ENCODE peak calls at places on chromosomes 4 and X, in four cellular contexts. X is lower lobe of right lung, F is choroid plexus epithelial cell, G is heart left ventricle. Z is an unnamed sample.

GRCh38 chr4:113024373-113024772 is 25.1 kb upstream of the ANK2 start:
- DNase-seq in F (no peak), X (no peak), G (no peak), Z (no peak)

GRCh38 chrX:4690516-4690915 is 977.1 kb upstream of the PRKX start:
- DNase-seq in X (no peak), G (no peak), F (no peak), Z (no peak)

GRCh38 chr4:102390438-102390837 is 45.2 kb upstream of the SLC39A8 start:
- DNase-seq in F (peak), X (no peak), G (no peak), Z (peak)

GRCh38 chr4:80112236-80112635 is 39.2 kb upstream of the ANTXR2 start:
- DNase-seq in F (peak), X (no peak), G (peak), Z (no peak)

GRCh38 chr4:188854451-188854850 is 715.2 kb downstream of the TRIML1 start:
- DNase-seq in F (no peak), G (no peak), X (no peak), Z (no peak)

GRCh38 chr4:56307423-56307822 is 79.9 kb downstream of the AASDH start:
- DNase-seq in F (no peak), X (no peak), G (no peak), Z (no peak)

GRCh38 chr4:40446785-40447184 is 111.7 kb downstream of the CHRNA9 start:
- DNase-seq in X (no peak), F (no peak), G (no peak), Z (no peak)

GRCh38 chrX:23634181-23634580 is 33.1 kb upstream of the PRDX4 start:
- DNase-seq in F (peak), X (no peak), G (no peak), Z (no peak)

GRCh38 chrX:120136128-120136527 is 20.4 kb upstream of the RHOXF1 start:
- DNase-seq in G (no peak), X (no peak), F (no peak), Z (no peak)

GRCh38 chr4:152988721-152989553 is 52.8 kb downstream of the FHDC1 start:
- DNase-seq in F (no peak), X (no peak), G (no peak), Z (no peak)

GRCh38 chr4:128946929-128947328 is 137.4 kb downstream of the JADE1 start:
- DNase-seq in X (no peak), G (no peak), F (no peak), Z (no peak)

GRCh38 chr4:60313616-60314015 is 886.5 kb upstream of the ADGRL3 start:
- DNase-seq in X (no peak), G (no peak), F (peak), Z (no peak)

GRCh38 chrX:130716822-130717405 is 186.1 kb downstream of the ENOX2 start:
- DNase-seq in G (no peak), F (no peak), X (no peak), Z (no peak)

GRCh38 chrX:118448273-118448783 is 47.3 kb upstream of the DOCK11 start:
- DNase-seq in F (no peak), G (no peak), X (no peak), Z (no peak)

GRCh38 chrX:50905334-50905733 is 5.2 kb upstream of the BMP15 start:
- DNase-seq in X (no peak), G (no peak), F (no peak), Z (no peak)
- TF ChIP-seq CTCF in X (peak), G (peak), F (peak), Z (peak)

GRCh38 chrX:70026851-70027200 is 22.9 kb downstream of the AWAT2 start:
- DNase-seq in G (no peak), F (no peak), X (no peak), Z (no peak)

GRCh38 chrX:70030242-70030823 is 19.4 kb downstream of the AWAT2 start:
- DNase-seq in F (peak), X (no peak), G (peak), Z (no peak)

GRCh38 chrX:70032797-70033196 is 16.9 kb downstream of the AWAT2 start:
- DNase-seq in G (no peak), F (no peak), X (no peak), Z (no peak)

GRCh38 chrX:70026112-70026850 is 23.5 kb downstream of the AWAT2 start:
- DNase-seq in F (no peak), G (no peak), X (no peak), Z (no peak)

DNA sequence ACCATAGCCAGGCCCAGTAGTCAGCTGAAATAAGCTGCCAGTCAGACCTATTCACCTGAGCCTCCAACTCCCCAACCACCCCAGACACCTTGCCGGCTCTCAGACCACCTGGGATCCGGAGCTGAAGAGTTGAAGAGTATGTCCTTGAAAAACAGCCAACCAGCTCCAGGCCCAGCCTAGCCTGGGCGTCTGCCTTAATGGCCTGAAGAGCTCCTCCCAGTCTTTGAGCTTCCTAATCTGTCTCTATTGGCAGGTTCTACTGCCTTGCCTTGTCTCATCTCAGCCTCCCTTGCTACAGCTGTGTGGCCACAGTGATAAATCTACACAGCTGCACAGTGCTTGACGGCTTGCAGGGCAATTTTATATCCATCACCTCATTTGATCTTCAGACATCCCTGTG is 19.9 kb downstream of the AWAT2 start:
- DNase-seq in G (no peak), X (no peak), F (no peak), Z (no peak)
- TF ChIP-seq CTCF in G (no peak), X (no peak), F (no peak), Z (no peak)

GRCh38 chr4:1752284-1753041 is 31.1 kb downstream of the TACC3 start:
- DNase-seq in G (no peak), F (peak), X (peak), Z (no peak)
- TF ChIP-seq CTCF in G (no peak), F (no peak), X (no peak), Z (no peak)

DNA sequence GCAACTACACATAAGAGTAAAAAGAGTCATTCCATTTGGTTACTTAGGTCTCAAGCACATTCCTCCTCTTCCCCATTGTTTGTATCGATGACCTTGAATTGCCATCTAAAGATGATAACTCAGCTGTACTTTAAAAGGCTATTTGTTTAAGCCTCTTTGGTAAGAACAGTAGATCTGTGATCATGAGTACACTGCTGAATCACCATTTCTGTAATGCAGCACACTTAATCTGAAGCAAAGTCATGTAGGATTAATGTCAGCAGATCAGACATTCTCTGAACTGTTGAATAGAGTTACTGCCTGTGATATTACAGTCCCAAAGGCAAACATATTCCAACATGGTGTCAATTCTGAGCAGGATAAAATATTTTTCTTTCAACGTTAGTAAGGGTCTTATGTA is 631.7 kb downstream of the TECRL start:
- DNase-seq in X (no peak), F (no peak), G (no peak), Z (no peak)
- TF ChIP-seq CTCF in X (no peak), F (no peak), G (no peak), Z (no peak)

GRCh38 chr4:142463195-142463594 is 382.9 kb downstream of the INPP4B start:
- DNase-seq in G (no peak), F (no peak), X (no peak), Z (no peak)

GRCh38 chr4:142467086-142467485 is 379.0 kb downstream of the INPP4B start:
- DNase-seq in G (no peak), F (no peak), X (no peak), Z (no peak)
- TF ChIP-seq CTCF in G (no peak), F (no peak), X (no peak), Z (no peak)

GRCh38 chr4:57632564-57632963 is 522.4 kb upstream of the IGFBP7 start:
- DNase-seq in X (no peak), F (no peak), G (no peak), Z (no peak)
- TF ChIP-seq CTCF in X (no peak), F (no peak), G (no peak), Z (no peak)

Z was measured in CD14-positive monocyte.